ENCODE peak calls at places on chromosomes 11 and 22, in ten cellular contexts. One of them, this sample, is unnamed.
A peak's percentile ranks its signal among the peaks of the same experiment; 100 is the strongest.

GRCh38 chr11:43574949-43575915 is 105.3 kb upstream of the HSD17B12 start:
- DNase-seq in stimulated activated CD4-positive, alpha-beta T cell treated with anti-CD3 and anti-CD28 coated beads, Interleukin-2, amount 100 ng/mL, for 48 hours: no peak
- DNase-seq in pancreas: peak; percentile 68
- DNase-seq in stimulated activated CD8-positive, alpha-beta memory T cell treated with anti-CD3 and anti-CD28 coated beads, Interleukin-7, amount 100 ng/mL, for 24 hours: no peak
- DNase-seq in GOT3: no peak
- DNase-seq in T-cell: no peak
- DNase-seq in GM23248: peak; percentile 86
- DNase-seq in AG04449: peak; percentile 9
- DNase-seq in kidney tubule cell: no peak
- DNase-seq in GM04503: no peak
- DNase-seq in this sample: peak; percentile 17

GRCh38 chr11:44032304-44033085 is 15.3 kb upstream of the ACCSL start:
- DNase-seq in AG04449: no peak
- DNase-seq in pancreas: no peak
- DNase-seq in stimulated activated CD4-positive, alpha-beta T cell treated with anti-CD3 and anti-CD28 coated beads, Interleukin-2, amount 100 ng/mL, for 48 hours: no peak
- DNase-seq in GOT3: no peak
- DNase-seq in GM23248: peak; percentile 76
- DNase-seq in T-cell: no peak
- DNase-seq in GM04503: no peak
- DNase-seq in stimulated activated CD8-positive, alpha-beta memory T cell treated with anti-CD3 and anti-CD28 coated beads, Interleukin-7, amount 100 ng/mL, for 24 hours: no peak
- DNase-seq in kidney tubule cell: peak; percentile 13
- DNase-seq in this sample: no peak

GRCh38 chr22:24186892-24187670 is 5.8 kb downstream of the SUSD2 start:
- DNase-seq in kidney tubule cell: no peak
- DNase-seq in GOT3: no peak
- DNase-seq in AG04449: no peak
- DNase-seq in GM23248: no peak
- DNase-seq in T-cell: no peak
- DNase-seq in pancreas: peak; percentile 50
- DNase-seq in stimulated activated CD8-positive, alpha-beta memory T cell treated with anti-CD3 and anti-CD28 coated beads, Interleukin-7, amount 100 ng/mL, for 24 hours: no peak
- DNase-seq in stimulated activated CD4-positive, alpha-beta T cell treated with anti-CD3 and anti-CD28 coated beads, Interleukin-2, amount 100 ng/mL, for 48 hours: no peak
- DNase-seq in GM04503: no peak
- DNase-seq in this sample: no peak

GRCh38 chr11:94379619-94380018 is 21.6 kb downstream of the GPR83 start:
- DNase-seq in T-cell: no peak
- DNase-seq in pancreas: no peak
- DNase-seq in kidney tubule cell: no peak
- DNase-seq in AG04449: no peak
- DNase-seq in stimulated activated CD4-positive, alpha-beta T cell treated with anti-CD3 and anti-CD28 coated beads, Interleukin-2, amount 100 ng/mL, for 48 hours: no peak
- DNase-seq in stimulated activated CD8-positive, alpha-beta memory T cell treated with anti-CD3 and anti-CD28 coated beads, Interleukin-7, amount 100 ng/mL, for 24 hours: no peak
- DNase-seq in GM23248: no peak
- DNase-seq in GOT3: no peak
- DNase-seq in GM04503: no peak
- DNase-seq in this sample: no peak

GRCh38 chr11:8003187-8003586 is 16.1 kb downstream of the EIF3F start:
- DNase-seq in stimulated activated CD8-positive, alpha-beta memory T cell treated with anti-CD3 and anti-CD28 coated beads, Interleukin-7, amount 100 ng/mL, for 24 hours: no peak
- DNase-seq in GM23248: no peak
- DNase-seq in GOT3: no peak
- DNase-seq in AG04449: no peak
- DNase-seq in kidney tubule cell: no peak
- DNase-seq in stimulated activated CD4-positive, alpha-beta T cell treated with anti-CD3 and anti-CD28 coated beads, Interleukin-2, amount 100 ng/mL, for 48 hours: no peak
- DNase-seq in T-cell: no peak
- DNase-seq in pancreas: no peak
- DNase-seq in GM04503: no peak
- DNase-seq in this sample: no peak

GRCh38 chr11:4983851-4984250 is 10.8 kb upstream of the OR51L1 start:
- DNase-seq in GM04503: no peak
- DNase-seq in GM23248: no peak
- DNase-seq in AG04449: no peak
- DNase-seq in GOT3: no peak
- DNase-seq in pancreas: no peak
- DNase-seq in kidney tubule cell: peak; percentile 89
- DNase-seq in stimulated activated CD8-positive, alpha-beta memory T cell treated with anti-CD3 and anti-CD28 coated beads, Interleukin-7, amount 100 ng/mL, for 24 hours: no peak
- DNase-seq in T-cell: no peak
- DNase-seq in stimulated activated CD4-positive, alpha-beta T cell treated with anti-CD3 and anti-CD28 coated beads, Interleukin-2, amount 100 ng/mL, for 48 hours: no peak
- DNase-seq in this sample: no peak

GRCh38 chr22:46292727-46293126 is 3.9 kb upstream of the GTSE1 start:
- DNase-seq in AG04449: no peak
- DNase-seq in GM04503: no peak
- DNase-seq in kidney tubule cell: no peak
- DNase-seq in GM23248: no peak
- DNase-seq in stimulated activated CD8-positive, alpha-beta memory T cell treated with anti-CD3 and anti-CD28 coated beads, Interleukin-7, amount 100 ng/mL, for 24 hours: no peak
- DNase-seq in T-cell: no peak
- DNase-seq in pancreas: no peak
- DNase-seq in stimulated activated CD4-positive, alpha-beta T cell treated with anti-CD3 and anti-CD28 coated beads, Interleukin-2, amount 100 ng/mL, for 48 hours: no peak
- DNase-seq in GOT3: no peak
- DNase-seq in this sample: no peak

GRCh38 chr11:122750047-122750446 is 88.3 kb upstream of the CRTAM start:
- DNase-seq in AG04449: no peak
- DNase-seq in GM23248: no peak
- DNase-seq in pancreas: no peak
- DNase-seq in stimulated activated CD4-positive, alpha-beta T cell treated with anti-CD3 and anti-CD28 coated beads, Interleukin-2, amount 100 ng/mL, for 48 hours: no peak
- DNase-seq in stimulated activated CD8-positive, alpha-beta memory T cell treated with anti-CD3 and anti-CD28 coated beads, Interleukin-7, amount 100 ng/mL, for 24 hours: no peak
- DNase-seq in GM04503: no peak
- DNase-seq in GOT3: no peak
- DNase-seq in T-cell: peak; percentile 17
- DNase-seq in kidney tubule cell: no peak
- DNase-seq in this sample: no peak